ENCODE peak calls at places on chromosome 15, in four cellular contexts. One of them, this sample, is unnamed.

GRCh38 chr15:68375191-68375631 is 56.8 kb downstream of the ITGA11 start:
- DNase-seq in DMS79 treated with DMSO at 0.1 percent for 48 hours: no peak
- DNase-seq in AG10803: no peak
- DNase-seq in NCI-H1092 treated with DMSO at 0.1 percent for 48 hours: no peak
- DNase-seq in this sample: no peak

GRCh38 chr15:25691544-25692430 is 171.3 kb downstream of the ATP10A start:
- DNase-seq in DMS79 treated with DMSO at 0.1 percent for 48 hours: no peak
- DNase-seq in AG10803: peak
- DNase-seq in NCI-H1092 treated with DMSO at 0.1 percent for 48 hours: peak
- DNase-seq in this sample: no peak

GRCh38 chr15:46409879-46410278 is 775.0 kb downstream of the SQOR start:
- DNase-seq in DMS79 treated with DMSO at 0.1 percent for 48 hours: no peak
- DNase-seq in AG10803: no peak
- DNase-seq in NCI-H1092 treated with DMSO at 0.1 percent for 48 hours: no peak
- DNase-seq in this sample: no peak

GRCh38 chr15:96325579-96326331 is 4.7 kb upstream of the NR2F2 start:
- DNase-seq in DMS79 treated with DMSO at 0.1 percent for 48 hours: no peak
- DNase-seq in AG10803: no peak
- DNase-seq in NCI-H1092 treated with DMSO at 0.1 percent for 48 hours: no peak
- DNase-seq in this sample: no peak

GRCh38 chr15:32844118-32844711 is 126.4 kb downstream of the GREM1 start:
- DNase-seq in DMS79 treated with DMSO at 0.1 percent for 48 hours: no peak
- DNase-seq in AG10803: peak
- DNase-seq in NCI-H1092 treated with DMSO at 0.1 percent for 48 hours: peak
- DNase-seq in this sample: no peak

GRCh38 chr15:25830844-25831443 is 32.2 kb downstream of the ATP10A start:
- DNase-seq in DMS79 treated with DMSO at 0.1 percent for 48 hours: no peak
- DNase-seq in AG10803: peak
- DNase-seq in NCI-H1092 treated with DMSO at 0.1 percent for 48 hours: no peak
- DNase-seq in this sample: no peak

GRCh38 chr15:72566973-72567372 is 87.5 kb upstream of the GOLGA6B start:
- DNase-seq in DMS79 treated with DMSO at 0.1 percent for 48 hours: no peak
- DNase-seq in AG10803: no peak
- DNase-seq in NCI-H1092 treated with DMSO at 0.1 percent for 48 hours: no peak
- DNase-seq in this sample: no peak

GRCh38 chr15:64883997-64884511 is 27.6 kb upstream of the ANKDD1A start:
- DNase-seq in DMS79 treated with DMSO at 0.1 percent for 48 hours: peak
- DNase-seq in AG10803: peak
- DNase-seq in NCI-H1092 treated with DMSO at 0.1 percent for 48 hours: peak
- DNase-seq in this sample: no peak

GRCh38 chr15:22963546-22964125 is 16.5 kb downstream of the CYFIP1 start:
- DNase-seq in DMS79 treated with DMSO at 0.1 percent for 48 hours: no peak
- DNase-seq in AG10803: peak
- DNase-seq in NCI-H1092 treated with DMSO at 0.1 percent for 48 hours: no peak
- DNase-seq in this sample: no peak

GRCh38 chr15:55289011-55289572 is 521 bp downstream of the RAB27A start:
- DNase-seq in DMS79 treated with DMSO at 0.1 percent for 48 hours: no peak
- DNase-seq in AG10803: peak
- DNase-seq in NCI-H1092 treated with DMSO at 0.1 percent for 48 hours: no peak
- DNase-seq in this sample: peak

GRCh38 chr15:92453611-92454010 is 59.9 kb downstream of the ST8SIA2 start:
- DNase-seq in DMS79 treated with DMSO at 0.1 percent for 48 hours: no peak
- DNase-seq in AG10803: no peak
- DNase-seq in NCI-H1092 treated with DMSO at 0.1 percent for 48 hours: no peak
- DNase-seq in this sample: no peak

GRCh38 chr15:74384566-74385441 is 17.4 kb upstream of the CYP11A1 start:
- DNase-seq in DMS79 treated with DMSO at 0.1 percent for 48 hours: no peak
- DNase-seq in AG10803: no peak
- DNase-seq in NCI-H1092 treated with DMSO at 0.1 percent for 48 hours: no peak
- DNase-seq in this sample: peak